ENCODE peak calls at places on chromosomes 16 and 17, in six cellular contexts. L is lung; S is fibroblast of mammary gland; Z is CD8-positive, alpha-beta T cell; U is HCT116; Q is PC-9. B is an unnamed sample.

GRCh38 chr16:68200120-68200783 is 35.7 kb downstream of the ESRP2 start:
- DNase-seq in L (no peak), S (peak; percentile 67), Z (no peak), U (no peak), Q (no peak), B (no peak)

GRCh38 chr17:37523715-37524219 is 34.1 kb downstream of the DUSP14 start:
- DNase-seq in L (no peak), S (no peak), Z (no peak), U (no peak), Q (no peak), B (no peak)

GRCh38 chr17:52885882-52886281 is 727.4 kb upstream of the CA10 start:
- DNase-seq in L (no peak), S (no peak), Z (no peak), U (no peak), Q (no peak), B (no peak)

GRCh38 chr17:16085066-16085699 is 85.6 kb downstream of the TTC19 start:
- DNase-seq in L (no peak), S (peak; percentile 84), Z (no peak), U (no peak), Q (no peak), B (no peak)

GRCh38 chr17:9771465-9771864 is 19.9 kb downstream of the DHRS7C start:
- DNase-seq in L (no peak), S (no peak), Z (no peak), U (no peak), Q (no peak), B (no peak)

GRCh38 chr17:77376795-77377751 is 236.3 kb downstream of the SEC14L1 start:
- DNase-seq in L (peak; percentile 57), S (no peak), Z (no peak), U (no peak), Q (no peak), B (no peak)

GRCh38 chr17:64231567-64232141 is 31.4 kb downstream of the TEX2 start:
- DNase-seq in L (no peak), S (no peak), Z (no peak), U (no peak), Q (no peak), B (no peak)

GRCh38 chr16:89919535-89920406 is 1.1 kb downstream of the MC1R start:
- DNase-seq in L (no peak), S (no peak), Z (no peak), U (no peak), Q (no peak), B (no peak)

GRCh38 chr17:77795685-77796084 is 162.8 kb upstream of the TNRC6C start:
- DNase-seq in L (no peak), S (no peak), Z (no peak), U (no peak), Q (no peak), B (no peak)

GRCh38 chr17:58755577-58756245 is at the start of gene PPM1E:
- DNase-seq in L (no peak), S (peak; percentile 21), Z (peak; percentile 20), U (no peak), Q (peak; percentile 7), B (no peak)

GRCh38 chr16:64375386-64375980 is 746.4 kb downstream of the CDH11 start:
- DNase-seq in L (no peak), S (no peak), Z (no peak), U (no peak), Q (no peak), B (no peak)

GRCh38 chr16:63530208-63530607 is 1494.0 kb upstream of the CDH8 start:
- DNase-seq in L (no peak), S (no peak), Z (no peak), U (no peak), Q (no peak), B (no peak)

GRCh38 chr17:79188048-79188447 is 113.4 kb downstream of the ENGASE start:
- DNase-seq in L (no peak), S (no peak), Z (no peak), U (peak; percentile 10), Q (peak; percentile 22), B (no peak)

GRCh38 chr17:41914358-41914766 is 4.4 kb downstream of the ACLY start:
- DNase-seq in L (no peak), S (peak; percentile 92), Z (no peak), U (no peak), Q (no peak), B (no peak)

GRCh38 chr16:23700509-23700908 is 12.5 kb downstream of the ERN2 start:
- DNase-seq in L (no peak), S (no peak), Z (no peak), U (no peak), Q (no peak), B (no peak)

DNA sequence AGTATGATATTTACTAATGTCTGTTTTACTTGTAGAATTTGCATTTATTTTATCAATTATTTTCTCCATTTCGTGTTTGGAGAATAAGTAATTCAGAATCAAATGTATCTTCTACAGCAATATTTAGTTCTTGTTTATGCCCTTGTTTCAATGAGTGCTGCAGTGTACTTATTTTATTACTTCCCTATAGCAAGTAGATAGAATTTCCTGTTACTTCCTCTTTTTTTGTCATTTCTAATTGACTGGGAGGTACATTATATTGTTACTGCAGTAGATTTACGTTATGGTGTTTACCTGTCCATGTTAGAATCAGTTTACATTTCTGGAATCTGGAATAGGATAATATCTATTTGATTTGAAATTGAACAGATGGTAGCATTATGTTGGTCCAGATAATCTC is 71.2 kb downstream of the OMG start:
- DNase-seq in L (no peak), S (no peak), Z (no peak), U (no peak), Q (no peak), B (no peak)
- H3K4me3 ChIP-seq in L (no peak overlapping the region), S (no peak overlapping the region), Z (no peak overlapping the region), U (no peak overlapping the region), Q (no peak overlapping the region), B (no peak overlapping the region)

GRCh38 chr17:50273654-50274040 is 619 bp upstream of the TMEM92 start:
- DNase-seq in L (no peak), S (no peak), Z (no peak), U (no peak), Q (no peak), B (no peak)

GRCh38 chr17:50274945-50275221 is 617 bp downstream of the TMEM92 start:
- DNase-seq in L (no peak), S (no peak), Z (no peak), U (no peak), Q (no peak), B (no peak)

GRCh38 chr17:50276588-50277356 is 2.5 kb downstream of the TMEM92 start:
- DNase-seq in L (no peak), S (no peak), Z (no peak), U (no peak), Q (no peak), B (no peak)

GRCh38 chr17:50274142-50274944 is at the start of gene TMEM92:
- DNase-seq in L (peak; percentile 79), S (peak; percentile 17), Z (no peak), U (peak; percentile 62), Q (peak; percentile 87), B (no peak)

GRCh38 chr17:50275279-50275678 is 1.0 kb downstream of the TMEM92 start:
- DNase-seq in L (no peak), S (no peak), Z (no peak), U (no peak), Q (no peak), B (no peak)
- H3K4me3 ChIP-seq in L (no peak overlapping the region), S (no peak overlapping the region), Z (no peak overlapping the region), U (no peak overlapping the region), Q (peak overlapping the region; percentile 61), B (no peak overlapping the region)

GRCh38 chr17:2931426-2931825 is 132.0 kb downstream of the OR1D5 start:
- DNase-seq in L (no peak), S (no peak), Z (no peak), U (no peak), Q (no peak), B (no peak)

GRCh38 chr17:2931901-2932300 is 131.5 kb downstream of the OR1D5 start:
- DNase-seq in L (no peak), S (no peak), Z (no peak), U (no peak), Q (no peak), B (no peak)

GRCh38 chr17:2932946-2933345 is 130.5 kb downstream of the OR1D5 start:
- DNase-seq in L (no peak), S (no peak), Z (no peak), U (no peak), Q (no peak), B (no peak)

GRCh38 chr17:2928294-2928890 is 132.2 kb downstream of the RAP1GAP2 start:
- DNase-seq in L (no peak), S (no peak), Z (no peak), U (no peak), Q (no peak), B (no peak)

GRCh38 chr17:2929881-2930533 is 133.4 kb downstream of the OR1D5 start:
- DNase-seq in L (no peak), S (peak; percentile 49), Z (no peak), U (peak; percentile 19), Q (peak; percentile 49), B (no peak)
- H3K4me3 ChIP-seq in L (no peak overlapping the region), S (no peak overlapping the region), Z (no peak overlapping the region), U (no peak overlapping the region), Q (no peak overlapping the region), B (no peak overlapping the region)

GRCh38 chr16:21157632-21158031 is 842 bp upstream of the LDAF1 start:
- DNase-seq in L (no peak), S (no peak), Z (no peak), U (no peak), Q (no peak), B (no peak)
- H3K4me3 ChIP-seq in L (no peak overlapping the region), S (no peak overlapping the region), Z (peak overlapping the region; percentile 76), U (no peak overlapping the region), Q (no peak overlapping the region), B (peak overlapping the region; percentile 76)

GRCh38 chr17:74358696-74359095 is 3.0 kb downstream of the BTBD17 start:
- DNase-seq in L (no peak), S (no peak), Z (no peak), U (no peak), Q (no peak), B (no peak)

GRCh38 chr17:74359916-74360315 is 1.8 kb downstream of the BTBD17 start:
- DNase-seq in L (no peak), S (no peak), Z (no peak), U (no peak), Q (no peak), B (no peak)

GRCh38 chr17:74356640-74357465 is 4.8 kb downstream of the BTBD17 start:
- DNase-seq in L (no peak), S (no peak), Z (no peak), U (no peak), Q (no peak), B (no peak)

GRCh38 chr17:74355065-74355464 is 6.6 kb downstream of the BTBD17 start:
- DNase-seq in L (no peak), S (no peak), Z (no peak), U (no peak), Q (no peak), B (no peak)

DNA sequence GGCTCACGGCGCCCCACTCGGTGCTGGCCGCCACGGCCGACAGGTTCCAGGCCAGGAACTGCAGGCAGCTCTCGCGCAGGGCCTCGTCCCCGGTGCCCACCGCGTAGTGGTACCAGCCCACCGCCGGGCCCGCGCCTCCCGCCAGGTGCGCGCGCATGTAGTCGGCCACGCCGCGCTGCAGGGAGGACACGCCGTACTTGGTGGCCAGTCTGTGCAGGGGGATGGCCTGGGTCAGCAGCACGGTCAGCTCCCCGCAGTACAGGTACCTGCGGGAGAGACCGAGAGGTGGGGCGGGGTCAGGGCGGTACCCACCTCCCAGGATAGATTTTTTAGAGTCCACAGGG is 4.2 kb downstream of the BTBD17 start:
- DNase-seq in L (no peak), S (no peak), Z (no peak), U (no peak), Q (no peak), B (no peak)
- H3K4me3 ChIP-seq in L (no peak overlapping the region), S (no peak overlapping the region), Z (no peak overlapping the region), U (no peak overlapping the region), Q (no peak overlapping the region), B (no peak overlapping the region)

B was measured in Panc1.